ENCODE peak calls at places on chromosomes 4 and X, in nine cellular contexts. I, Y, F, A, G, M, R, S and T are unnamed samples.

GRCh38 chr4:41015031-41015675 is 199.2 kb downstream of the APBB2 start:
- DNase-seq in F (no peak), G (no peak), M (no peak), Y (no peak), R (no peak), S (no peak), A (no peak), I (no peak), T (no peak)

GRCh38 chr4:184439856-184440592 is 34.3 kb downstream of the IRF2 start:
- DNase-seq in Y (no peak), F (peak), S (no peak), R (no peak), I (no peak), A (no peak), M (peak), G (no peak), T (no peak)

GRCh38 chr4:85430697-85431096 is 44.3 kb upstream of the ARHGAP24 start:
- DNase-seq in Y (no peak), M (no peak), R (no peak), S (no peak), G (no peak), F (no peak), I (no peak), A (no peak), T (no peak)

GRCh38 chrX:119541188-119541587 is 24.0 kb downstream of the STEEP1 start:
- DNase-seq in A (no peak), Y (peak), G (peak), I (no peak), R (no peak), F (no peak), M (peak), S (no peak), T (no peak)

GRCh38 chrX:10414872-10415703 is 205.3 kb downstream of the MID1 start:
- DNase-seq in G (peak), I (no peak), R (no peak), M (peak), A (no peak), F (no peak), S (no peak), Y (no peak), T (no peak)

GRCh38 chr4:112082954-112083586 is 62.2 kb upstream of the FAM241A start:
- DNase-seq in F (no peak), A (no peak), S (no peak), M (peak), Y (peak), R (no peak), I (no peak), G (peak), T (no peak)

GRCh38 chrX:2243913-2244460 is 256.8 kb downstream of the DHRSX start:
- DNase-seq in M (peak), F (no peak), R (no peak), I (no peak), G (peak), Y (no peak), A (no peak), S (no peak), T (no peak)

GRCh38 chr4:184792334-184792733 is 33.4 kb downstream of the ACSL1 start:
- DNase-seq in Y (no peak), M (peak), S (no peak), F (no peak), G (no peak), I (no peak), R (no peak), A (no peak), T (no peak)

GRCh38 chr4:165700855-165701254 is 172.2 kb upstream of the TLL1 start:
- DNase-seq in F (no peak), Y (peak), M (peak), I (no peak), A (no peak), R (no peak), S (no peak), G (no peak), T (no peak)